ENCODE peak calls at places on chromosomes 11 and 22, in four cellular contexts. G is HepG2, M is GM12878, O is K562. Y is an unnamed sample.

GRCh38 chr11:67495234-67496005 is 9.7 kb downstream of the PITPNM1 start:
- DNase-seq in G (no peak), M (no peak), O (no peak), Y (no peak)

GRCh38 chr11:31236052-31236652 is 133.4 kb downstream of the DCDC1 start:
- DNase-seq in G (no peak), M (no peak), O (no peak), Y (no peak)

GRCh38 chr11:7941608-7942007 is at the start of gene OR10A3:
- DNase-seq in G (no peak), M (no peak), O (no peak), Y (no peak)

GRCh38 chr11:118437736-118438125 is 1.4 kb downstream of the KMT2A start:
- DNase-seq in G (peak; percentile 51), M (no peak), O (peak; percentile 54), Y (peak; percentile 59)

GRCh38 chr22:37300551-37301017 is 18.3 kb downstream of the CYTH4 start:
- DNase-seq in G (no peak), M (no peak), O (no peak), Y (no peak)

GRCh38 chr11:63756919-63757761 is 11.4 kb downstream of the ZFTA start:
- DNase-seq in G (peak; percentile 52), M (no peak), O (no peak), Y (no peak)

GRCh38 chr22:36862251-36863242 is 1.7 kb downstream of the NCF4 start:
- DNase-seq in G (no peak), M (peak; percentile 73), O (no peak), Y (no peak)

GRCh38 chr11:20417771-20418170 is 30.3 kb downstream of the PRMT3 start:
- DNase-seq in G (no peak), M (no peak), O (no peak), Y (no peak)

GRCh38 chr11:30914143-30914762 is 328.1 kb upstream of the MPPED2 start:
- DNase-seq in G (peak; percentile 16), M (no peak), O (no peak), Y (peak; percentile 58)

GRCh38 chr22:49807780-49808708 is 19.6 kb downstream of the BRD1 start:
- DNase-seq in G (no peak), M (no peak), O (peak; percentile 45), Y (no peak)

GRCh38 chr11:13944801-13945505 is 17.6 kb upstream of the SPON1 start:
- DNase-seq in G (no peak), M (no peak), O (no peak), Y (no peak)

GRCh38 chr11:38693306-38693705 is 2095.3 kb upstream of the RAG2 start:
- DNase-seq in G (no peak), M (no peak), O (no peak), Y (no peak)

GRCh38 chr11:66467034-66467659 is 442 bp downstream of the PELI3 start:
- DNase-seq in G (no peak), M (no peak), O (no peak), Y (no peak)

GRCh38 chr22:49951001-49951677 is 9.4 kb upstream of the PIM3 start:
- DNase-seq in G (no peak), M (no peak), O (peak; percentile 16), Y (no peak)

GRCh38 chr11:2534131-2534956 is 89.5 kb downstream of the KCNQ1 start:
- DNase-seq in G (no peak), M (no peak), O (no peak), Y (peak; percentile 56)

GRCh38 chr22:36435516-36436415 is 45.7 kb downstream of the TXN2 start:
- DNase-seq in G (peak; percentile 92), M (peak; percentile 52), O (no peak), Y (no peak)

GRCh38 chr11:27976262-27976661 is 131.7 kb downstream of the KIF18A start:
- DNase-seq in G (no peak), M (no peak), O (no peak), Y (no peak)

GRCh38 chr22:25030636-25031035 is 78.1 kb downstream of the KIAA1671 start:
- DNase-seq in G (no peak), M (no peak), O (no peak), Y (no peak)

GRCh38 chr11:65745049-65745448 is 24.5 kb upstream of the RNASEH2C start:
- DNase-seq in G (no peak), M (no peak), O (no peak), Y (no peak)

GRCh38 chr11:102260241-102260640 is 57.0 kb upstream of the BIRC3 start:
- DNase-seq in G (no peak), M (no peak), O (no peak), Y (no peak)

GRCh38 chr11:15153231-15153630 is 38.5 kb downstream of the INSC start:
- DNase-seq in G (no peak), M (no peak), O (no peak), Y (no peak)

GRCh38 chr11:60165946-60166345 is 16.9 kb downstream of the MS4A6A start:
- DNase-seq in G (no peak), M (no peak), O (no peak), Y (no peak)

GRCh38 chr11:62612366-62613274 is at the start of the genes EML3 and ROM1:
- DNase-seq in G (peak; percentile 70), M (no peak), O (peak; percentile 95), Y (peak; percentile 85)

GRCh38 chr11:44243633-44244343 is 66.2 kb downstream of the ALX4 start:
- DNase-seq in G (peak; percentile 77), M (no peak), O (no peak), Y (no peak)

GRCh38 chr11:123543796-123544195 is 110.6 kb downstream of the SCN3B start:
- DNase-seq in G (no peak), M (no peak), O (no peak), Y (no peak)

GRCh38 chr11:120554771-120555432 is 43.4 kb downstream of the GRIK4 start:
- DNase-seq in G (no peak), M (no peak), O (no peak), Y (no peak)

GRCh38 chr11:14418801-14419417 is 59.9 kb upstream of the RRAS2 start:
- DNase-seq in G (peak; percentile 38), M (no peak), O (peak; percentile 46), Y (no peak)

GRCh38 chr11:69463892-69464620 is 17.4 kb upstream of the LINC01488 start:
- DNase-seq in G (no peak), M (no peak), O (no peak), Y (no peak)

GRCh38 chr11:118918128-118918685 is 7.5 kb downstream of the BCL9L start:
- DNase-seq in G (peak; percentile 69), M (no peak), O (peak; percentile 76), Y (no peak)

GRCh38 chr11:45085657-45086501 is 60.6 kb upstream of the PRDM11 start:
- DNase-seq in G (no peak), M (no peak), O (no peak), Y (no peak)

GRCh38 chr11:30725645-30726195 is 139.6 kb upstream of the MPPED2 start:
- DNase-seq in G (no peak), M (no peak), O (no peak), Y (no peak)

GRCh38 chr11:3927129-3927796 is 71.8 kb downstream of the STIM1 start:
- DNase-seq in G (no peak), M (no peak), O (no peak), Y (no peak)

GRCh38 chr22:38900677-38901076 is 28.7 kb upstream of the CBX6 start:
- DNase-seq in G (no peak), M (no peak), O (no peak), Y (no peak)
- TF ChIP-seq CHD2 in G (no peak), M (no peak), O (no peak), Y (no peak)

GRCh38 chr11:134277176-134278001 is 1.2 kb downstream of the GLB1L3 start:
- DNase-seq in G (no peak), M (no peak), O (peak; percentile 6), Y (no peak)
- TF ChIP-seq ATF3 in G (no peak), M (no peak), O (no peak), Y (no peak)

GRCh38 chr11:73375830-73376167 is 400 bp upstream of the RELT start:
- DNase-seq in G (no peak), M (no peak), O (no peak), Y (no peak)

GRCh38 chr11:73374130-73374529 is 2.1 kb upstream of the RELT start:
- DNase-seq in G (no peak), M (no peak), O (no peak), Y (no peak)

GRCh38 chr11:73376168-73376802 is at the start of gene RELT:
- DNase-seq in G (peak; percentile 73), M (peak; percentile 65), O (peak; percentile 96), Y (peak; percentile 71)

GRCh38 chr11:73379189-73379880 is 3.1 kb downstream of the RELT start:
- DNase-seq in G (no peak), M (no peak), O (no peak), Y (no peak)

DNA sequence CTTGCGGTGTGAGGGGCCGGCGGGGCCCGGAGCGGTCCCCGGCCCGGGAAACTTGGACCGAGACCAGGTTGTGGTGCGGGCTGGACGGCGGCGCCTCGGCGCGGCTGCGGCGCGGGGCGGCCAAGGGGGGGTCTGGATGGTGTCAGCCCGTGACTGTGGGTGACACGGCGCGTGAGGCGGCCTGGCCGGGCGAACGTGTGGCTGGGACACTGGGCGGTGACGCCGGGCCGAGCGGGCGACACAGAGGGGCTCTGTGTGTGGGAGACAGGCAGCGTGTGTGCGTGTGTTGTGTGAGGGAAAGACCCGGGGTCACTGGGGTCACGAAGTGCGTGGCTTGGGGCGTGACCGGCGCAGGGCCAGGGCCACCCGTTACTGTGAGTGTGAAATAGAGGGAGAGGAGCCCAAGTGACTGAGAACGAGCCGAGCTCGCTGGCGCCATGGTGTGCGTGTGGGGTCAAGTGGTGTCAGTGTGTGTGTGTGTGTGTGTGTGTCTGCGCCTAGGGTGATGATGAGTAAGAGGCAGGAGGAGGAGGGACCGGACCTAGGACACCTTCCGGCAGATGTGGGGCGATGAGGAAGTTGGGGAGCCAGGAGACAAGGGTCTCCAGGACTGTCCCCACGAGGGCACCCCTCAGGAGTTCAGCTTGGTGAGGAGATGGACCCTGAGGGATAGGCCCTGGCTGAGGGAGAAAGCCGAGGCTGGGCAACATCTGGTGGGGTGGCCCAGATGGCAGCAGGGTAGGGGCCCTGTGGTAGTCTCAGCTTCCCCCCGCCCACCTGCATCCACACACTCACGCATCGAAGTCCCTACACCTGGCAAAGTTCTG is 817 bp downstream of the RELT start:
- DNase-seq in G (peak; percentile 54), M (no peak), O (peak; percentile 73), Y (no peak)
- TF ChIP-seq CHD2 in G (no peak), M (peak; percentile 57), O (no peak), Y (no peak)

GRCh38 chr11:74729397-74729796 is 1.8 kb downstream of the CHRDL2 start:
- DNase-seq in G (no peak), M (no peak), O (no peak), Y (no peak)

GRCh38 chr11:74730601-74731260 is 495 bp downstream of the CHRDL2 start:
- DNase-seq in G (no peak), M (no peak), O (no peak), Y (no peak)

GRCh38 chr11:74736031-74736430 is 4.8 kb upstream of the CHRDL2 start:
- DNase-seq in G (no peak), M (no peak), O (no peak), Y (no peak)

GRCh38 chr11:74735566-74735965 is 4.3 kb upstream of the CHRDL2 start:
- DNase-seq in G (peak; percentile 29), M (no peak), O (no peak), Y (no peak)

GRCh38 chr11:74731301-74732094 is at the start of gene CHRDL2:
- DNase-seq in G (no peak), M (no peak), O (no peak), Y (peak; percentile 64)
- TF ChIP-seq ATF3 in G (no peak), M (no peak), O (no peak), Y (no peak)

GRCh38 chr22:33542153-33542552 is 378.1 kb downstream of the LARGE1 start:
- DNase-seq in G (peak; percentile 35), M (no peak), O (no peak), Y (no peak)
- TF ChIP-seq CHD2 in G (no peak), M (no peak), O (no peak), Y (no peak)